ENCODE peak calls at places on chromosomes 12 and 14, in six cellular contexts. N, K, H, I, P and U are unnamed samples.

GRCh38 chr12:25382311-25383106 is 131.8 kb upstream of the KRAS start:
- DNase-seq in N (no peak), K (peak; percentile 19), H (no peak), I (no peak), P (no peak), U (no peak)

GRCh38 chr12:38175538-38175937 is 141.0 kb upstream of the ALG10B start:
- DNase-seq in N (no peak), K (no peak), H (no peak), I (no peak), P (no peak), U (no peak)

GRCh38 chr14:32710351-32711102 is 228.2 kb upstream of the NPAS3 start:
- DNase-seq in N (no peak), K (no peak), H (no peak), I (no peak), P (no peak), U (no peak)

GRCh38 chr14:85317491-85318021 is 212.4 kb upstream of the FLRT2 start:
- DNase-seq in N (no peak), K (no peak), H (no peak), I (no peak), P (no peak), U (no peak)

GRCh38 chr12:25054783-25055144 is 105.9 kb upstream of the BCAT1 start:
- DNase-seq in N (peak; percentile 54), K (no peak), H (peak; percentile 74), I (no peak), P (no peak), U (no peak)

GRCh38 chr14:46344327-46344937 is 307.1 kb downstream of the RPL10L start:
- DNase-seq in N (no peak), K (no peak), H (no peak), I (no peak), P (peak; percentile 1), U (peak; percentile 38)

GRCh38 chr14:56949828-56950227 is 139.5 kb upstream of the OTX2 start:
- DNase-seq in N (no peak), K (no peak), H (no peak), I (no peak), P (no peak), U (no peak)

GRCh38 chr12:26750531-26751171 is 82.3 kb downstream of the ITPR2 start:
- DNase-seq in N (no peak), K (no peak), H (no peak), I (no peak), P (no peak), U (no peak)

GRCh38 chr12:89880695-89881350 is 172.2 kb upstream of the ATP2B1 start:
- DNase-seq in N (peak; percentile 75), K (peak; percentile 53), H (peak; percentile 48), I (no peak), P (no peak), U (no peak)